ENCODE peak calls at places on chromosomes 4 and X, in five cellular contexts. B is neural crest cell, R is uterus, F is upper lobe of right lung, L is upper lobe of left lung. G is an unnamed sample.

GRCh38 chr4:106258145-106259045 is 57.6 kb downstream of the TBCK start:
- DNase-seq in B (no peak), R (no peak), F (no peak), L (no peak), G (no peak)

GRCh38 chr4:142959156-142959555 is 113.1 kb upstream of the INPP4B start:
- DNase-seq in B (no peak), R (no peak), F (no peak), L (no peak), G (no peak)

GRCh38 chr4:43277003-43277402 is 384.5 kb downstream of the GRXCR1 start:
- DNase-seq in B (no peak), R (no peak), F (no peak), L (no peak), G (no peak)

GRCh38 chr4:95190751-95191436 is 357.9 kb downstream of the UNC5C start:
- DNase-seq in B (peak), R (peak), F (no peak), L (peak), G (no peak)

GRCh38 chrX:73851014-73852009 is 288.3 kb downstream of the CHIC1 start:
- DNase-seq in B (no peak), R (peak), F (no peak), L (no peak), G (no peak)

GRCh38 chr4:5812506-5813229 is 80.2 kb downstream of the CRMP1 start:
- DNase-seq in B (peak), R (no peak), F (no peak), L (no peak), G (no peak)

GRCh38 chr4:181674315-181674714 is 568.9 kb upstream of the TENM3 start:
- DNase-seq in B (no peak), R (no peak), F (no peak), L (no peak), G (no peak)

GRCh38 chrX:145396612-145397011 is 149.3 kb downstream of the SPANXN1 start:
- DNase-seq in B (no peak), R (no peak), F (no peak), L (no peak), G (no peak)

GRCh38 chr4:105140684-105141490 is 5.8 kb upstream of the TET2 start:
- DNase-seq in B (no peak), R (no peak), F (no peak), L (no peak), G (no peak)

GRCh38 chr4:183960912-183961569 is 55.9 kb downstream of the STOX2 start:
- DNase-seq in B (no peak), R (no peak), F (no peak), L (no peak), G (no peak)

GRCh38 chr4:94451669-94452475 is at the start of gene PDLIM5:
- DNase-seq in B (peak), R (peak), F (peak), L (peak), G (peak)

GRCh38 chrX:100368167-100368566 is 41.9 kb downstream of the PCDH19 start:
- DNase-seq in B (peak), R (no peak), F (no peak), L (no peak), G (no peak)

GRCh38 chr4:4182835-4183568 is 43.7 kb downstream of the OTOP1 start:
- DNase-seq in B (peak), R (no peak), F (no peak), L (no peak), G (peak)

GRCh38 chr4:39548425-39549067 is 21.3 kb upstream of the UGDH start:
- DNase-seq in B (no peak), R (no peak), F (no peak), L (no peak), G (no peak)

GRCh38 chrX:34917146-34917545 is 25.4 kb upstream of the FAM47B start:
- DNase-seq in B (no peak), R (no peak), F (no peak), L (no peak), G (no peak)

GRCh38 chrX:34918091-34918736 is 24.4 kb upstream of the FAM47B start:
- DNase-seq in B (no peak), R (no peak), F (no peak), L (no peak), G (no peak)

GRCh38 chrX:34915463-34916225 is 27.0 kb upstream of the FAM47B start:
- DNase-seq in B (no peak), R (no peak), F (no peak), L (no peak), G (no peak)

GRCh38 chrX:34918856-34919255 is 23.7 kb upstream of the FAM47B start:
- DNase-seq in B (peak), R (no peak), F (no peak), L (no peak), G (no peak)
- TF ChIP-seq CTCF in B (peak), R (no peak), F (peak), L (peak), G (peak)

GRCh38 chrX:106899841-106900240 is 3.3 kb downstream of the RIPPLY1 start:
- DNase-seq in B (no peak), R (no peak), F (no peak), L (no peak), G (no peak)

GRCh38 chrX:106899276-106899675 is 3.9 kb downstream of the RIPPLY1 start:
- DNase-seq in B (no peak), R (no peak), F (no peak), L (no peak), G (no peak)

GRCh38 chrX:106897259-106897658 is 5.9 kb downstream of the RIPPLY1 start:
- DNase-seq in B (no peak), R (no peak), F (no peak), L (no peak), G (no peak)

GRCh38 chrX:106901341-106901740 is 1.8 kb downstream of the RIPPLY1 start:
- DNase-seq in B (no peak), R (no peak), F (no peak), L (no peak), G (no peak)

DNA sequence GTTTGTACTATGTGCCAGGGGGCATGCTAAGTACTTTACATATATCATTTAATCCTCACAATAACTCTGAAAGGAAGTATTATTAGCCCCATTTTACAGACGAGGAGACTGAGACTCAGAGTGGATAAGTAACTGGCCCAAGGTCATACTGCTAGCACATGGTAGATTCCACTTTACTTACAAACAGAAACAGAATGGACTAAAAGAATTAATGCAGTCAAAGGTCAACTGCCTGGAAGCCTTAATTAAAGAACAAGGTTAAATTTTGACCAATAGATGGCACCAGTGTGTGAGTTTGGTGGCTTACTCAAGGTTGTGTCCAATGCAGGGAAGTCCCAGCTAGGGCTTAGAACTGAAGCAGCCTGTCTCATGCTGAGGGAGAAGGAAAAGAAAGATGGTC is 4.7 kb downstream of the RIPPLY1 start:
- DNase-seq in B (no peak), R (no peak), F (no peak), L (no peak), G (no peak)
- TF ChIP-seq CTCF in B (peak), R (no peak), F (peak), L (peak), G (peak)

DNA sequence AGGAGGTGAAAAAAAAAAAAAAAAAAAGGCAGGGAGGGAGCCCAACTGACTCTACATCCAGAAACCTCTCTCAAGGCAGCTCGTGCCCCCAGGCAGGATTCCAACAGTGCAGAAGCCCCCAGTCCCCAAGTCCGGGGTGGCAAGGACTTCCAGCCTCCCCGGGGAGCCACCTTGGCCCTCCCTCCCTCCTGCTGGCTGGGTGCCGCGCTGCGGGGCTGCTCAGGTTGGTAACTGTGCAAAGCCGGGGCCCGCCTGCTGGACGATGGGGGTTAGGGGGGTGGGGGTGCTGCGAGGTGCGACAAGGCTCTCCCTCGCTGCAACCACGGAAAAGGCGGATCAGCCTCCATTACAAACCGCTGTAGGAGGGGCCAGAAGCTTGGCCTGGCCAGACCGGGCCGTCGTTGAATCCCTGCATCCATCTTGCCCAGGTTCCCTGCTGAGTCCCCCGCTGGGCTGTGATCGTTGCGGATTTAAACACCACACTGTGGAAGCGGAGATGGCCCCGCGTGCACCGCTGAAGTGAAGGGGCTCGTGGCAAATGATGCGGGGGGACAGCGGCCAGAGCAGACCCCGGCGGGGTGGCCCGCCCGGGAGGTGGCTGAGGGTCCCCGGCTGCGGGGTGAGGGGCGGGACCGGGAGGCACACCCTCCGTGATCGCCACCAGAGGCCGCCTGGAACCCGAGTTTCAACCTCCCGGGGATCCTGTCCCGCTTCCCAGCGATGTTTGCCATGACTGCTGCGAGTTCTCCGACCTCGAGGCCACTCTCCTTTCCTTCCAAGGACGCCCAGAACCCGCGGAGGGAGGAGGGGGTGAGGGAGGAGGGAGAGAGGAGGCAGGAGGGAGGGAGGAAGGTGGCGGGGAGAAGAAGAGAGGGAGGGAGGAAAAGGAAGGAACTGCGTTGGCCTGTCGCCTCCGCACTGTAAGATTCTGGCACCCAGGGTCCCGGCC is 58.0 kb upstream of the DDX3X start:
- DNase-seq in B (peak), R (peak), F (peak), L (peak), G (peak)
- TF ChIP-seq CTCF in B (peak), R (peak), F (peak), L (peak), G (peak)

DNA sequence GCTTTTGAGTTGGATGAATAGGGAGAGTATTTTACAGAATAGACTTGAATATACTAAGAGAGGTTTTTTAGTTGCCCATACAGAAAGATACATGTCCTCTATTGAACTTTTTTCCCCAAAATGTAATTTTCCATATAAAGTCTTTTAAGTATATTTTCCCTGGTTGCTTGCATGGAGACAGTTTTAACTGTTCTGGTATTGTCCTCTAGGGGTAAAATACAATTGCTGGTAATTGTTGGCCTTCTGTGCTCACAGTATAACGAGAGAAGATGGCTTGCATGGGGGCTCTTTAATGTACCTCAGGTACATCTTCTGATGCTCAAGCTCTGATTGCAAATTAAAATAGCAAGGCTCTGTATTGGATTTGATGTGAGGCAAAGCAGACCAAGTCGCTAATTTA is 136.1 kb downstream of the ARX start:
- DNase-seq in B (no peak), R (no peak), F (no peak), L (no peak), G (no peak)
- TF ChIP-seq CTCF in B (no peak), R (no peak), F (no peak), L (no peak), G (peak)

GRCh38 chrX:153494061-153494460 is 719 bp upstream of the BGN start:
- DNase-seq in B (no peak), R (no peak), F (no peak), L (no peak), G (no peak)

GRCh38 chrX:153491351-153492152 is 3.2 kb upstream of the BGN start:
- DNase-seq in B (no peak), R (no peak), F (no peak), L (peak), G (no peak)

GRCh38 chrX:153493085-153493484 is 1.7 kb upstream of the BGN start:
- DNase-seq in B (no peak), R (no peak), F (no peak), L (no peak), G (no peak)

GRCh38 chrX:153492153-153492454 is 2.7 kb upstream of the BGN start:
- DNase-seq in B (no peak), R (no peak), F (no peak), L (no peak), G (no peak)

DNA sequence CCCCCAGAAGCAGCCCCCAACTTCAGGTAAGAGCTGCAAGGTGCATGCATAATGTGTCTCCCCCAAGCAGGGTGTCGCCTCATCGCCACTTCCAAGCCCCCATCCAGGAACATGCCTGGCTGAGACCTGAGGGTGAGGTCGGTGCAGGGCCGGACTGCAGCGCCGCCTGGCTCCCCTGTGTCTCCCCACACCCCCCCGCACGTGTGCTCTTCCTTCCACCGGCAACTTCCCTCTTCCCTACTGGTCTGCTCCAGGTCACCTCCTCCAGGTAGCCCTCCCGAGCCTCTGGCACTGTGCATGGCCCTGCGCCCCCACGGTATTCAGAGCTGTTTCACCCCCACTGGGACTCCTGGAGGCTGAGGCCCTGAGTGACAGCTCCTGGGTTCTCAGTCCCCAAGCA is 2.2 kb upstream of the BGN start:
- DNase-seq in B (no peak), R (no peak), F (no peak), L (no peak), G (no peak)
- TF ChIP-seq CTCF in B (no peak), R (no peak), F (no peak), L (no peak), G (no peak)

GRCh38 chr4:70839537-70840093 is at the start of gene GRSF1:
- DNase-seq in B (peak), R (peak), F (peak), L (peak), G (peak)
- TF ChIP-seq CTCF in B (no peak), R (no peak), F (no peak), L (peak), G (no peak)

GRCh38 chrX:154762529-154763296 is at the start of gene DKC1:
- DNase-seq in B (peak), R (peak), F (peak), L (peak), G (peak)
- TF ChIP-seq CTCF in B (peak), R (no peak), F (no peak), L (peak), G (no peak)

DNA sequence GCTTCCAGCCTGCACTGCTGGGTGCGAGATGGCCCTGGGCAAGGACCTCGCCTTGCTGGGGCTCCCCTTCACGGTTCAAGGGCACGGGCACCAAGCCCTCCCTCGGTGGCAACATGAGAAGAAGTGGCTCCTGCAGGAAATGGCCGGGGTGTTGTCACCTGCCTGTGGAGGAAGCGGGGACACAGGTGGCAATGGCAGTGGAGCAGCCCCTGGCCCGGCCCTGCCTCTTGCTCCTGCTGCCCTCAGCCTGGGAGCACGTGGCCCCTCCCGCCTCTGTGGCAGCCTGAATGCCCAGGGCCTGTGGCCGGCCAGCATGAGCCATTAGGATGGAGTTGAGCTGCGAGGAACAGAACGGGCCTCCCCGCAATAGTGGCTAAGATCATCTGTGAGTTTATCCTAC is 16.8 kb downstream of the ABCD1 start:
- DNase-seq in B (no peak), R (no peak), F (no peak), L (peak), G (no peak)
- TF ChIP-seq CTCF in B (no peak), R (no peak), F (no peak), L (no peak), G (no peak)

G was measured in progenitor cell of endocrine pancreas.